ENCODE peak calls at places on chromosomes 7 and 10, in eight cellular contexts. M is uterus; F is CD8-positive, alpha-beta T cell; U is dorsolateral prefrontal cortex; Q is IMR-90; Z is SK-N-SH; A is epithelial cell of prostate; B is right lobe of liver. W is an unnamed sample.

GRCh38 chr7:134371536-134371935 is 54.8 kb upstream of the SLC35B4 start:
- DNase-seq in M (no peak), F (no peak), U (no peak), Q (no peak), Z (no peak), A (no peak), B (no peak), W (no peak)

GRCh38 chr7:115779561-115779960 is 251.0 kb downstream of the TFEC start:
- DNase-seq in M (no peak), F (no peak), U (no peak), Q (peak), Z (no peak), A (no peak), B (no peak), W (peak)

GRCh38 chr10:3805791-3806381 is 20.9 kb upstream of the KLF6 start:
- DNase-seq in M (peak), F (no peak), U (no peak), Q (peak), Z (no peak), A (no peak), B (no peak), W (peak)

GRCh38 chr10:3808689-3809199 is 23.7 kb upstream of the KLF6 start:
- DNase-seq in M (no peak), F (no peak), U (no peak), Q (no peak), Z (no peak), A (no peak), B (no peak), W (no peak)

GRCh38 chr10:103715430-103715829 is 139.9 kb downstream of the SH3PXD2A start:
- DNase-seq in M (no peak), F (no peak), U (peak), Q (peak), Z (no peak), A (no peak), B (no peak), W (peak)

GRCh38 chr7:4888161-4888560 is 4.6 kb upstream of the RADIL start:
- DNase-seq in M (no peak), F (no peak), U (no peak), Q (no peak), Z (no peak), A (no peak), B (no peak), W (no peak)

GRCh38 chr7:44970521-44971051 is 8.2 kb downstream of the MYO1G start:
- DNase-seq in M (no peak), F (no peak), U (no peak), Q (no peak), Z (peak), A (no peak), B (peak), W (no peak)

GRCh38 chr7:70566659-70567058 is 565.3 kb upstream of the GALNT17 start:
- DNase-seq in M (no peak), F (no peak), U (no peak), Q (no peak), Z (no peak), A (no peak), B (no peak), W (no peak)

GRCh38 chr10:21020545-21020944 is 123.4 kb upstream of the NEBL start:
- DNase-seq in M (no peak), F (no peak), U (no peak), Q (no peak), Z (peak), A (no peak), B (peak), W (no peak)

GRCh38 chr10:6108631-6109443 is 20.0 kb downstream of the RBM17 start:
- DNase-seq in M (no peak), F (no peak), U (no peak), Q (peak), Z (peak), A (no peak), B (no peak), W (no peak)

GRCh38 chr10:117165557-117166419 is 27.7 kb upstream of the VAX1 start:
- DNase-seq in M (no peak), F (no peak), U (peak), Q (peak), Z (peak), A (no peak), B (peak), W (peak)

GRCh38 chr7:95596183-95597135 is at the start of gene PDK4:
- DNase-seq in M (peak), F (no peak), U (peak), Q (peak), Z (peak), A (no peak), B (peak), W (peak)

GRCh38 chr10:132881186-132881920 is 61.0 kb downstream of the CFAP46 start:
- DNase-seq in M (no peak), F (no peak), U (peak), Q (no peak), Z (no peak), A (no peak), B (peak), W (no peak)

GRCh38 chr10:71597821-71598498 is 121.6 kb downstream of the C10orf105 start:
- DNase-seq in M (peak), F (no peak), U (peak), Q (no peak), Z (no peak), A (no peak), B (peak), W (no peak)

GRCh38 chr10:61779950-61780659 is 117.4 kb downstream of the CABCOCO1 start:
- DNase-seq in M (peak), F (no peak), U (no peak), Q (peak), Z (no peak), A (peak), B (no peak), W (peak)

GRCh38 chr7:135998081-135998480 is 20.9 kb upstream of the MTPN start:
- DNase-seq in M (no peak), F (no peak), U (no peak), Q (no peak), Z (no peak), A (no peak), B (no peak), W (no peak)

GRCh38 chr10:71805776-71806705 is 32.7 kb upstream of the VSIR start:
- DNase-seq in M (no peak), F (no peak), U (no peak), Q (no peak), Z (peak), A (no peak), B (no peak), W (peak)

GRCh38 chr7:29239638-29240037 is 45.1 kb downstream of the CHN2 start:
- DNase-seq in M (no peak), F (no peak), U (no peak), Q (no peak), Z (no peak), A (no peak), B (no peak), W (no peak)

GRCh38 chr7:146002431-146003078 is 114.0 kb upstream of the CNTNAP2 start:
- DNase-seq in M (no peak), F (no peak), U (no peak), Q (no peak), Z (no peak), A (no peak), B (no peak), W (peak)

GRCh38 chr7:33716581-33717477 is 188.5 kb upstream of the BMPER start:
- DNase-seq in M (no peak), F (no peak), U (no peak), Q (peak), Z (no peak), A (no peak), B (no peak), W (peak)

GRCh38 chr7:159031135-159031701 is 113.4 kb downstream of the VIPR2 start:
- DNase-seq in M (peak), F (no peak), U (no peak), Q (no peak), Z (no peak), A (no peak), B (peak), W (no peak)

GRCh38 chr7:51611937-51612336 is 295.3 kb upstream of the COBL start:
- DNase-seq in M (no peak), F (no peak), U (no peak), Q (no peak), Z (no peak), A (no peak), B (no peak), W (no peak)

GRCh38 chr10:36345770-36346169 is 703.7 kb upstream of the FZD8 start:
- DNase-seq in M (no peak), F (no peak), U (no peak), Q (peak), Z (no peak), A (no peak), B (no peak), W (no peak)

GRCh38 chr10:114015708-114016107 is 28.0 kb upstream of the ADRB1 start:
- DNase-seq in M (no peak), F (no peak), U (no peak), Q (no peak), Z (no peak), A (no peak), B (no peak), W (no peak)

GRCh38 chr10:12207114-12207513 is 11.1 kb downstream of the CDC123 start:
- DNase-seq in M (no peak), F (no peak), U (no peak), Q (no peak), Z (no peak), A (no peak), B (no peak), W (no peak)

GRCh38 chr10:110535958-110536891 is 31.3 kb upstream of the SMC3 start:
- DNase-seq in M (no peak), F (peak), U (no peak), Q (peak), Z (no peak), A (no peak), B (no peak), W (peak)

GRCh38 chr10:113179270-113179669 is 229.2 kb downstream of the TCF7L2 start:
- DNase-seq in M (no peak), F (no peak), U (no peak), Q (no peak), Z (no peak), A (no peak), B (no peak), W (no peak)

GRCh38 chr10:63536678-63537077 is 15.5 kb downstream of the REEP3 start:
- DNase-seq in M (no peak), F (no peak), U (no peak), Q (no peak), Z (no peak), A (no peak), B (no peak), W (no peak)

GRCh38 chr7:47518827-47519226 is 63.1 kb downstream of the TNS3 start:
- DNase-seq in M (peak), F (no peak), U (no peak), Q (peak), Z (no peak), A (no peak), B (peak), W (peak)

DNA sequence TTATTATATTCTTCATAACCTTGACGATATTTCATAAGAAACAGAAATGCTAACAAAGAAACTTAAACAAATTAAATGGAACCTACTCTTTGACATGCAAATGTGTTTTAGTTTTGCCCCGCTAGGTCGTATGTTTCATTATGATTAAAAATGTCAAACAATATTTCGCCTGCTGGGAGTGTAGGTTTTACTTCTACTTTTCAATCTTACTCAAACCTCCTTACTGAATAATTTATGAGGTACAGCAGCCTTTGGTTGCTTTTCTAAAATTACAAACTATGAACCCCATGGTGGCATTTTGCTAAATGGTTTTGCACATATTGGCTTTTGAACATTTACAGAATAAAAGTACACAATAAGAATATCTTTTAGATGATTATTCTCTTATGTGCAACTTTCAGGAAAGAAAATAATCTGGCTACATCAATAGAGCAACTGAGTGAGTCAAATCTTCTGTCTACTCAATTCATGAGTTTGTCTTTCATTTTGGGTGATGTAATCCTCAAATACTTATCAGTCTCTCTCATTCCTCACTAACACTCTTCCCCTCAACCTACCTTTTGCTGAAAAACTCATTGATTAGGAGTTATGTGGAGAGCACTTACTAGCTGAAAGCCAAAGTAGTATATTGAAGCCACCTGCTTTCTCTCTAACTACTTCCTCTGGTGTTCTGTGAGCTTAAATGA is 1226.4 kb downstream of the XPNPEP1 start:
- DNase-seq in M (no peak), F (no peak), U (no peak), Q (no peak), Z (no peak), A (no peak), B (no peak), W (no peak)
- H3K27ac ChIP-seq in M (no peak), F (no peak), U (no peak), Q (no peak), Z (no peak), A (no peak), B (no peak), W (no peak)

GRCh38 chr7:123637203-123637602 is 18.5 kb upstream of the LMOD2 start:
- DNase-seq in M (no peak), F (no peak), U (no peak), Q (no peak), Z (no peak), A (no peak), B (no peak), W (no peak)
- H3K27ac ChIP-seq in M (no peak), F (no peak), U (no peak), Q (no peak), Z (no peak), A (no peak), B (no peak), W (no peak)

DNA sequence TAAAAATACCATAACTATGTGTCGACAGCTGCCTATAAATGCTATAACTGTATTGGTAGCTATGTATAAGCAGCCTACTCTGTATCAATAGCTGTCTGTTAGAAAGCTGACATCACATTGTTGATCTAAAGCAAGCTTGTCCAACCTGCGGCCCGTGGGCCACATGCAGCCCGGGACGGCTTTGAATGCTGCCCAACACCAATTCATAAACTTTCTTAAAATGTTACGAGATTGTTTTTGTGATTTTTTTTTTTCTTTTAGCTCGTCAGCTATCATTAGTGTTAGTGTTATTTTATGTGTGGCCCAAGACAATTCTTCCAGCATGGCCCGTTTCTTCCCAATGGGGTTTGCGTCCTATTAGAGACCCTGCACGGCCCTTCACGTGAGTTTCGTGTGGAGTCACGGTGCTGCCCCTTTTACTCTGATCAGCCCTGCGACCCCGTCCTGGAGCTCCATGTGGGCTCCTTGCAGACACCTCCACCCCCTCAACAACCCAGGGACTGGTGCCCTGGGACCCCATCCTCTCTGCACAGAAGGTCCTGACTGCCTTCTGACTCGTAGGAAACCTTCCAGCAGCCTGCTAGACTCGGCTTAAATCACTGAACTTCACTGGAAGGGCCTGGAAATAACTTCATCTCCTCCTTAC is 4.5 kb upstream of the PRKAR1B start:
- DNase-seq in M (no peak), F (no peak), U (no peak), Q (no peak), Z (no peak), A (no peak), B (no peak), W (no peak)
- H3K27ac ChIP-seq in M (no peak), F (no peak), U (peak), Q (no peak), Z (no peak), A (no peak), B (peak), W (peak)

GRCh38 chr10:78337646-78338391 is 304.2 kb downstream of the RPS24 start:
- DNase-seq in M (peak), F (no peak), U (peak), Q (peak), Z (no peak), A (no peak), B (peak), W (no peak)

GRCh38 chr10:78341953-78342614 is 308.4 kb downstream of the RPS24 start:
- DNase-seq in M (peak), F (no peak), U (no peak), Q (no peak), Z (no peak), A (no peak), B (peak), W (no peak)

GRCh38 chr10:78338717-78339116 is 305.1 kb downstream of the RPS24 start:
- DNase-seq in M (no peak), F (no peak), U (no peak), Q (no peak), Z (no peak), A (no peak), B (peak), W (no peak)

GRCh38 chr10:78337016-78337415 is 303.4 kb downstream of the RPS24 start:
- DNase-seq in M (no peak), F (no peak), U (no peak), Q (no peak), Z (no peak), A (no peak), B (peak), W (no peak)

DNA sequence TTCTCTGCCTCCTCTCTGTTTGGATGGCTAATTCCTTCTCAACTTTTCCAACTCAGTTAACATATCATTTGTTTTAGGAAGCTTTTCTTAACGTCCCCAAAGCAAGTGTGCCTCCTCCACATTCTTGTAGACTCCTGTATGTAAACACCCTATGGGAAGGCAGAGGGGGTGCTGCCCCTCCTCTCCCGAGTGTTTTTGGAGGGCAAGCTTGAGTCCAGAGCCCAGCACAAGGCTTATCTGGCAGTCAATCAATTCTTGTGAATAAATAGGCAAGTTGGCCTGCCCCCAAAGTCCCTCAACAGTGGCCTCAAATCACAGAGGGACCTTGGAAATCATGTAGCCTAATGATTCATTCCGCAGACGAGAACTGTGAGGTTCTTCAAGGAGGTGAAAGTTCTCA is 305.6 kb downstream of the RPS24 start:
- DNase-seq in M (peak), F (no peak), U (peak), Q (no peak), Z (no peak), A (no peak), B (peak), W (no peak)
- H3K27ac ChIP-seq in M (no peak), F (no peak), U (no peak), Q (no peak), Z (no peak), A (no peak), B (no peak), W (no peak)

GRCh38 chr7:19105546-19105945 is 11.9 kb downstream of the TWIST1 start:
- DNase-seq in M (no peak), F (no peak), U (no peak), Q (no peak), Z (no peak), A (no peak), B (no peak), W (no peak)
- H3K27ac ChIP-seq in M (no peak), F (no peak), U (no peak), Q (no peak), Z (peak), A (no peak), B (no peak), W (no peak)

DNA sequence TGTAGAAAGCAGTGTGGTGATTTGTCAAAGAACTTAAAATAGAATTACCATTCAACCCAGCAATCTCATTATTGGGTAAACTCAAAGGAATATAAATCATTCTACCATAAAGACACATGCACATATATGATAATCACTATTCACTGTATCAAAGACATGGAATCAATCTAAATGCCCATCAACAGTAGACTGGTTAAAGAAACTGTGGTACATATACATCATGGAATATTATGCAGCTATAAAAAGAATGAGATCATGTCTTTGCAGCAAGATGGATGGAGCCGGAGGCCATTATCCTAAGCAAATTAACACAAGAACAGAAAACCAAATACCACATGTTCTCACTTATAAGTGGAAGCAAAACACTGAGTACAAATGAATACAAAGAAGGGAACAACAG is 281.5 kb upstream of the MAGI2 start:
- DNase-seq in M (no peak), F (no peak), U (no peak), Q (no peak), Z (no peak), A (no peak), B (no peak), W (no peak)
- H3K27ac ChIP-seq in M (no peak), F (no peak), U (no peak), Q (no peak), Z (no peak), A (no peak), B (no peak), W (no peak)

GRCh38 chr10:1157615-1157933 is 101.4 kb downstream of the WDR37 start:
- DNase-seq in M (no peak), F (no peak), U (no peak), Q (no peak), Z (no peak), A (no peak), B (no peak), W (no peak)

GRCh38 chr10:1156921-1157614 is 100.9 kb downstream of the WDR37 start:
- DNase-seq in M (no peak), F (no peak), U (no peak), Q (no peak), Z (peak), A (no peak), B (no peak), W (no peak)

GRCh38 chr10:1158066-1158465 is 101.9 kb downstream of the WDR37 start:
- DNase-seq in M (no peak), F (no peak), U (no peak), Q (no peak), Z (no peak), A (no peak), B (no peak), W (no peak)

GRCh38 chr10:1160561-1160961 is 104.4 kb downstream of the WDR37 start:
- DNase-seq in M (no peak), F (no peak), U (no peak), Q (no peak), Z (no peak), A (no peak), B (no peak), W (no peak)

GRCh38 chr10:1159131-1160061 is 103.2 kb downstream of the WDR37 start:
- DNase-seq in M (no peak), F (no peak), U (no peak), Q (peak), Z (peak), A (no peak), B (no peak), W (no peak)
- H3K27ac ChIP-seq in M (no peak), F (no peak), U (no peak), Q (no peak), Z (no peak), A (no peak), B (no peak), W (no peak)

W was measured in brain microvascular endothelial cell.